ENCODE peak calls at places on chromosomes 12 and 14, in ten cellular contexts. T is heart left ventricle; A is lower lobe of right lung; S is iPS-NIHi11; Q is Panc1; P is sciatic nerve; X is activated naive CD8-positive, alpha-beta T cell treated with anti-CD3 and anti-CD28 coated beads, Interleukin-2, amount 50 U/mL, for 24 hours; V is activated naive CD4-positive, alpha-beta T cell; H is SW 1271; E is non-pigmented ciliary epithelial cell. N is an unnamed sample.

GRCh38 chr12:104634852-104635251 is 178.1 kb downstream of the CHST11 start:
- DNase-seq in T (no peak), A (no peak), S (no peak), Q (no peak), P (no peak), X (no peak), V (no peak), H (no peak), E (no peak), N (no peak)

GRCh38 chr12:68899251-68899771 is 33.7 kb downstream of the CPM start:
- DNase-seq in T (peak), A (peak), S (no peak), Q (no peak), P (no peak), X (no peak), V (no peak), H (peak), E (peak), N (no peak)

GRCh38 chr12:69154585-69155363 is 84.6 kb upstream of the CPSF6 start:
- DNase-seq in T (peak), A (peak), S (peak), Q (peak), P (peak), X (peak), V (peak), H (peak), E (peak), N (peak)

GRCh38 chr14:81519200-81519998 is 14.3 kb downstream of the SEL1L start:
- DNase-seq in T (peak), A (no peak), S (no peak), Q (no peak), P (no peak), X (no peak), V (no peak), H (no peak), E (no peak), N (no peak)

GRCh38 chr12:2283910-2284309 is 231.1 kb downstream of the CACNA1C start:
- DNase-seq in T (no peak), A (no peak), S (no peak), Q (no peak), P (peak), X (no peak), V (no peak), H (no peak), E (no peak), N (no peak)

GRCh38 chr14:65854215-65854614 is 441.7 kb downstream of the FUT8 start:
- DNase-seq in T (no peak), A (no peak), S (no peak), Q (no peak), P (no peak), X (no peak), V (no peak), H (no peak), E (no peak), N (no peak)

GRCh38 chr12:12724421-12725085 is 7.4 kb downstream of the CDKN1B start:
- DNase-seq in T (no peak), A (no peak), S (peak), Q (no peak), P (no peak), X (peak), V (peak), H (peak), E (no peak), N (no peak)

GRCh38 chr12:65891219-65891618 is 66.9 kb downstream of the HMGA2 start:
- DNase-seq in T (no peak), A (no peak), S (no peak), Q (no peak), P (no peak), X (no peak), V (no peak), H (no peak), E (no peak), N (no peak)

GRCh38 chr12:53750812-53751335 is 905 bp downstream of the CISTR start:
- DNase-seq in T (peak), A (peak), S (no peak), Q (no peak), P (no peak), X (no peak), V (no peak), H (no peak), E (no peak), N (no peak)

GRCh38 chr12:4245446-4245845 is 28.1 kb upstream of the CCND2 start:
- DNase-seq in T (no peak), A (no peak), S (no peak), Q (no peak), P (no peak), X (no peak), V (no peak), H (no peak), E (no peak), N (no peak)

GRCh38 chr12:102776041-102776440 is 141.0 kb downstream of the PAH start:
- DNase-seq in T (no peak), A (no peak), S (no peak), Q (no peak), P (no peak), X (no peak), V (no peak), H (no peak), E (no peak), N (no peak)

GRCh38 chr14:104601786-104602185 is 2.8 kb downstream of the TMEM179 start:
- DNase-seq in T (no peak), A (peak), S (no peak), Q (no peak), P (peak), X (no peak), V (no peak), H (no peak), E (no peak), N (no peak)

GRCh38 chr14:24238123-24238522 is 4.3 kb downstream of the TINF2 start:
- DNase-seq in T (no peak), A (no peak), S (no peak), Q (no peak), P (no peak), X (no peak), V (no peak), H (no peak), E (no peak), N (no peak)

GRCh38 chr12:44875417-44875953 is 630 bp downstream of the NELL2 start:
- DNase-seq in T (no peak), A (no peak), S (peak), Q (no peak), P (no peak), X (no peak), V (no peak), H (no peak), E (no peak), N (no peak)

GRCh38 chr12:109744026-109744425 is 30.4 kb downstream of the FAM222A start:
- DNase-seq in T (no peak), A (peak), S (no peak), Q (no peak), P (peak), X (no peak), V (no peak), H (no peak), E (no peak), N (no peak)

GRCh38 chr12:105741786-105742566 is 396.8 kb downstream of the NUAK1 start:
- DNase-seq in T (peak), A (no peak), S (no peak), Q (no peak), P (no peak), X (no peak), V (no peak), H (no peak), E (no peak), N (no peak)

GRCh38 chr12:117466677-117467362 is 105.4 kb upstream of the NOS1 start:
- DNase-seq in T (no peak), A (no peak), S (no peak), Q (no peak), P (no peak), X (no peak), V (no peak), H (no peak), E (no peak), N (no peak)

GRCh38 chr12:6343518-6343917 is 1.6 kb upstream of the TNFRSF1A start:
- DNase-seq in T (no peak), A (no peak), S (no peak), Q (no peak), P (no peak), X (no peak), V (no peak), H (no peak), E (no peak), N (no peak)

GRCh38 chr14:88424573-88424972 is 39.1 kb downstream of the SPATA7 start:
- DNase-seq in T (no peak), A (no peak), S (no peak), Q (no peak), P (no peak), X (no peak), V (no peak), H (no peak), E (no peak), N (no peak)

GRCh38 chr14:68476212-68476964 is 316.5 kb downstream of the ZFP36L1 start:
- DNase-seq in T (peak), A (peak), S (no peak), Q (no peak), P (peak), X (no peak), V (no peak), H (no peak), E (peak), N (no peak)

GRCh38 chr12:64400041-64400440 is 4.2 kb upstream of the XPOT start:
- DNase-seq in T (no peak), A (no peak), S (peak), Q (no peak), P (no peak), X (no peak), V (no peak), H (peak), E (peak), N (peak)

GRCh38 chr12:1948883-1949282 is 30.4 kb upstream of the CACNA2D4 start:
- DNase-seq in T (no peak), A (no peak), S (no peak), Q (no peak), P (no peak), X (no peak), V (no peak), H (no peak), E (no peak), N (no peak)

GRCh38 chr12:70213707-70214106 is 29.5 kb upstream of the CNOT2 start:
- DNase-seq in T (no peak), A (no peak), S (no peak), Q (no peak), P (no peak), X (no peak), V (no peak), H (no peak), E (no peak), N (no peak)

GRCh38 chr12:46664771-46665287 is 161.0 kb downstream of the SLC38A4 start:
- DNase-seq in T (no peak), A (no peak), S (no peak), Q (peak), P (no peak), X (no peak), V (no peak), H (peak), E (peak), N (peak)

GRCh38 chr12:53381739-53382630 is 2.0 kb downstream of the SP1 start:
- DNase-seq in T (peak), A (peak), S (peak), Q (no peak), P (peak), X (peak), V (no peak), H (peak), E (no peak), N (no peak)

GRCh38 chr14:94368956-94369355 is 19.4 kb downstream of the SERPINA1 start:
- DNase-seq in T (no peak), A (no peak), S (no peak), Q (no peak), P (no peak), X (no peak), V (no peak), H (no peak), E (no peak), N (no peak)

GRCh38 chr12:48104531-48104930 is 1.3 kb downstream of the SENP1 start:
- DNase-seq in T (no peak), A (no peak), S (peak), Q (no peak), P (no peak), X (no peak), V (no peak), H (peak), E (no peak), N (no peak)